ENCODE peak calls at places on chromosomes 11 and 22, in seven cellular contexts. O is HFF-Myc, E is pancreas, H is esophagus squamous epithelium, K is OCI-LY7, W is foreskin fibroblast, V is PC-3. J is an unnamed sample.

GRCh38 chr11:130979386-130979972 is 63.2 kb upstream of the SNX19 start:
- DNase-seq in O (no peak), E (no peak), H (no peak), K (peak; percentile 8), W (peak; percentile 30), V (peak; percentile 72), J (peak; percentile 52)

GRCh38 chr11:36243641-36244040 is 45.6 kb downstream of the COMMD9 start:
- DNase-seq in O (no peak), E (no peak), H (no peak), K (no peak), W (no peak), V (no peak), J (no peak)

GRCh38 chr22:31652911-31653684 is 8.9 kb downstream of the PISD start:
- DNase-seq in O (no peak), E (no peak), H (no peak), K (no peak), W (no peak), V (peak; percentile 67), J (peak; percentile 67)

GRCh38 chr22:33873186-33873585 is 47.1 kb downstream of the LARGE1 start:
- DNase-seq in O (no peak), E (no peak), H (no peak), K (no peak), W (no peak), V (no peak), J (no peak)

GRCh38 chr11:13535819-13536218 is 40.0 kb upstream of the PTH start:
- DNase-seq in O (no peak), E (no peak), H (no peak), K (peak; percentile 11), W (no peak), V (peak; percentile 2), J (no peak)

GRCh38 chr11:120810251-120810650 is 213.7 kb upstream of the TBCEL start:
- DNase-seq in O (no peak), E (no peak), H (no peak), K (no peak), W (no peak), V (no peak), J (no peak)

GRCh38 chr11:104690243-104690642 is 208.0 kb downstream of the CASP12 start:
- DNase-seq in O (peak; percentile 30), E (no peak), H (no peak), K (no peak), W (no peak), V (no peak), J (no peak)

GRCh38 chr22:46084943-46085830 is 65.1 kb upstream of the PPARA start:
- DNase-seq in O (no peak), E (peak; percentile 92), H (no peak), K (no peak), W (peak; percentile 82), V (peak; percentile 76), J (peak; percentile 52)

GRCh38 chr11:112555491-112556364 is 295.1 kb upstream of the PLET1 start:
- DNase-seq in O (peak; percentile 16), E (peak; percentile 66), H (no peak), K (peak; percentile 36), W (peak; percentile 14), V (peak; percentile 65), J (peak; percentile 23)

GRCh38 chr22:20299736-20300136 is 20.1 kb downstream of the DGCR6L start:
- DNase-seq in O (no peak), E (peak; percentile 73), H (no peak), K (no peak), W (peak; percentile 26), V (peak; percentile 26), J (peak; percentile 21)

GRCh38 chr11:72676874-72677341 is 2.7 kb upstream of the PDE2A start:
- DNase-seq in O (no peak), E (peak; percentile 77), H (no peak), K (peak; percentile 37), W (no peak), V (peak; percentile 46), J (peak; percentile 27)

GRCh38 chr11:100719362-100719761 is 32.3 kb downstream of the ARHGAP42 start:
- DNase-seq in O (no peak), E (no peak), H (no peak), K (no peak), W (no peak), V (peak; percentile 55), J (no peak)

GRCh38 chr11:120324932-120325810 is at the start of gene TLCD5:
- DNase-seq in O (no peak), E (peak; percentile 76), H (no peak), K (peak; percentile 48), W (peak; percentile 53), V (peak; percentile 68), J (no peak)

GRCh38 chr11:2527621-2528291 is 82.9 kb downstream of the KCNQ1 start:
- DNase-seq in O (no peak), E (peak; percentile 21), H (no peak), K (no peak), W (no peak), V (no peak), J (no peak)

GRCh38 chr11:66172146-66172545 is 96.3 kb upstream of the RAB1B start:
- DNase-seq in O (no peak), E (no peak), H (no peak), K (no peak), W (peak; percentile 61), V (no peak), J (peak; percentile 59)

GRCh38 chr22:32710896-32711295 is 90.6 kb upstream of the TIMP3 start:
- DNase-seq in O (no peak), E (no peak), H (no peak), K (no peak), W (no peak), V (no peak), J (no peak)

GRCh38 chr11:134882141-134882540 is 470.1 kb upstream of the B3GAT1 start:
- DNase-seq in O (no peak), E (no peak), H (no peak), K (no peak), W (no peak), V (no peak), J (no peak)

GRCh38 chr11:35036642-35037041 is 102.3 kb upstream of the CD44 start:
- DNase-seq in O (no peak), E (no peak), H (no peak), K (no peak), W (no peak), V (no peak), J (no peak)

GRCh38 chr11:120217941-120218694 is 7.3 kb downstream of the OAF start:
- DNase-seq in O (no peak), E (no peak), H (no peak), K (no peak), W (no peak), V (no peak), J (no peak)

GRCh38 chr11:125925247-125925740 is 20.6 kb upstream of the VSIG10L2 start:
- DNase-seq in O (no peak), E (no peak), H (no peak), K (no peak), W (no peak), V (peak; percentile 26), J (peak; percentile 9)

GRCh38 chr11:34406413-34406812 is 32.3 kb upstream of the CAT start:
- DNase-seq in O (no peak), E (no peak), H (no peak), K (no peak), W (no peak), V (no peak), J (no peak)

GRCh38 chr11:74033046-74033445 is 24.2 kb upstream of the UCP3 start:
- DNase-seq in O (no peak), E (no peak), H (no peak), K (peak; percentile 31), W (no peak), V (no peak), J (no peak)

GRCh38 chr11:58524232-58525036 is 16.5 kb upstream of the OR5B21 start:
- DNase-seq in O (peak; percentile 76), E (peak; percentile 63), H (no peak), K (peak; percentile 81), W (peak; percentile 60), V (peak; percentile 92), J (peak; percentile 80)

GRCh38 chr11:17986711-17987220 is 26.1 kb downstream of the SERGEF start:
- DNase-seq in O (no peak), E (no peak), H (no peak), K (no peak), W (no peak), V (no peak), J (no peak)
- TF ChIP-seq CTCF in O (no peak), E (no peak), H (no peak), K (peak; percentile 36), W (peak; percentile 11), V (peak; percentile 54), J (peak; percentile 18)

DNA sequence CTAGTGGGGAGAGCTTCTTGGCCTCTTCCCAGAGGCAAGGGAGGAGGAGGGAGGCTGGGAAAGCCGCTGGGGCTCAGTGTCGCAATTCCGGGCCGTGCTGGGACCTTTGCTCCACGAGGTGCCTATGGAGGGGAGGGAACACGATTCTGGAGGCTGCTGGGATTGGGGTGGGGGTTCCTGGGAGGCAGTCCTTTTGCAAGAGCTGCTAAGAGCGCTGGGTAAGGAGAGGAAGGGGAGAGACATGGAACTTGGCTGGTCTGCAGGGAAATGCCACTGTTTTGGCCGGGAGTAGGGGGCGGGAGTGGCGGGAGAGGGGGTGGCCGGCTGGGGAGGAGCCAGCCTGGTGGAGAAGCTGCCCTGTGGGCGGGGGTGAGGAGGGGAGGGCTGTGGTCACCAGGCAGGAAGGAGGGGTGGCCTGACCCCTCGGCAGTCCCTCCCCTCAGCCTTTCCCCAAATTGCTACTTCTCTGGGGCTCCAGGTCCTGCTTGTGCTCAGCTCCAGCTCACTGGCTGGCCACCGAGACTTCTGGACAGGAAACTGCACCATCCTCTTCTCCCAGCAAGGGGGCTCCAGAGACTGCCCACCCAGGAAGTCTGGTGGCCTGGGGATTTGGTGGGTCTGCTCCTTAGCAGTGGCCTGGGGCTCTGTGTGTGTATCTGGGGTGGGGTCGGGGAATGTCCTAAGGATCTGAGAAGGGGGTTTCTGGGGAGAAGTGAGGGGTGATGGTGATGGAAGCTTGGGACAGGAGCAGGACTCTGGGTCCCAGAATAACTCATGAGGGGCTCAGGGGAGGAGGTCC is at the start of gene NR1H3:
- DNase-seq in O (peak; percentile 55), E (peak; percentile 81), H (peak; percentile 23), K (peak; percentile 28), W (peak; percentile 84), V (peak; percentile 54), J (no peak)
- H3K4me3 ChIP-seq in O (peak within 1 kb of the TSS; percentile 35), E (no peak within 1 kb of the TSS), H (no peak within 1 kb of the TSS), K (no peak within 1 kb of the TSS), W (peak within 1 kb of the TSS; percentile 63), V (peak within 1 kb of the TSS; percentile 38), J (no peak within 1 kb of the TSS)

GRCh38 chr22:37803636-37804371 is 3.9 kb upstream of the GCAT start:
- DNase-seq in O (no peak), E (peak; percentile 54), H (no peak), K (no peak), W (no peak), V (no peak), J (no peak)

GRCh38 chr22:37804502-37804885 is 3.2 kb upstream of the GCAT start:
- DNase-seq in O (no peak), E (peak; percentile 59), H (no peak), K (no peak), W (no peak), V (no peak), J (no peak)

GRCh38 chr22:37801946-37802309 is 5.8 kb upstream of the GCAT start:
- DNase-seq in O (no peak), E (no peak), H (no peak), K (no peak), W (no peak), V (no peak), J (no peak)

GRCh38 chr22:37803195-37803635 is 4.5 kb upstream of the GCAT start:
- DNase-seq in O (no peak), E (no peak), H (no peak), K (no peak), W (no peak), V (no peak), J (no peak)

GRCh38 chr22:37802310-37803194 is 5.2 kb upstream of the GCAT start:
- DNase-seq in O (no peak), E (peak; percentile 78), H (no peak), K (no peak), W (no peak), V (peak; percentile 30), J (no peak)
- TF ChIP-seq CTCF in O (no peak), E (no peak), H (no peak), K (no peak), W (no peak), V (no peak), J (no peak)

GRCh38 chr22:44337658-44338004 is 24.9 kb upstream of the SHISAL1 start:
- DNase-seq in O (no peak), E (no peak), H (no peak), K (no peak), W (peak; percentile 67), V (peak; percentile 56), J (peak; percentile 60)
- H3K4me3 ChIP-seq in O (no peak overlapping the region), E (no peak overlapping the region), H (no peak overlapping the region), K (no peak overlapping the region), W (no peak overlapping the region), V (no peak overlapping the region), J (no peak overlapping the region)

J was measured in bronchial epithelial cell.